ENCODE peak calls at places on chromosomes 13 and 19, in seven cellular contexts. J is fibroblast of mammary gland; C is CD8-positive, alpha-beta T cell; F is neural crest cell; A is Peyer's patch; N is CD14-positive monocyte; U is CD4-positive, alpha-beta T cell. W is an unnamed sample.

GRCh38 chr19:13817615-13818371 is 22.6 kb downstream of the ZSWIM4 start:
- DNase-seq in J (no peak), F (peak), N (no peak), C (peak), U (peak), A (peak), W (peak)

GRCh38 chr19:1522838-1523237 is 1.0 kb upstream of the PLK5 start:
- DNase-seq in J (no peak), N (no peak), C (no peak), A (no peak), U (no peak), F (no peak), W (no peak)

GRCh38 chr13:48235100-48235813 is 2.3 kb downstream of the ITM2B start:
- DNase-seq in J (no peak), N (no peak), U (no peak), F (no peak), C (no peak), A (peak), W (peak)

GRCh38 chr19:6226012-6226411 is 53.8 kb downstream of the MLLT1 start:
- DNase-seq in J (no peak), N (no peak), F (no peak), U (no peak), A (no peak), C (no peak), W (no peak)

GRCh38 chr19:17234911-17235617 is 9.0 kb downstream of the OCEL1 start:
- DNase-seq in A (peak), C (peak), F (peak), J (peak), U (no peak), N (no peak), W (peak)

GRCh38 chr19:44891016-44891882 is at the start of gene TOMM40:
- DNase-seq in A (peak), C (peak), F (peak), U (peak), J (no peak), N (peak), W (peak)

GRCh38 chr19:29653398-29653797 is 11.9 kb upstream of the PLEKHF1 start:
- DNase-seq in A (peak), J (no peak), N (no peak), U (no peak), C (no peak), F (no peak), W (no peak)

GRCh38 chr13:97344250-97345175 is 89.5 kb upstream of the RAP2A start:
- DNase-seq in N (no peak), J (peak), C (peak), U (peak), F (peak), A (peak), W (peak)

GRCh38 chr19:18049390-18049789 is 37.3 kb downstream of the IL12RB1 start:
- DNase-seq in F (no peak), N (no peak), C (no peak), J (peak), U (no peak), A (peak), W (no peak)

GRCh38 chr13:110102053-110102452 is 204.9 kb downstream of the COL4A1 start:
- DNase-seq in C (no peak), A (no peak), F (no peak), J (no peak), N (no peak), U (no peak), W (no peak)

GRCh38 chr19:35776102-35776788 is 881 bp downstream of the ARHGAP33 start:
- DNase-seq in U (no peak), F (peak), A (no peak), C (no peak), J (no peak), N (no peak), W (no peak)

GRCh38 chr13:80030491-80030890 is 310.4 kb downstream of the SPRY2 start:
- DNase-seq in U (no peak), F (no peak), A (peak), N (no peak), C (no peak), J (peak), W (no peak)

GRCh38 chr13:25958983-25959382 is 92.8 kb downstream of the SHISA2 start:
- DNase-seq in N (no peak), J (no peak), U (no peak), A (no peak), C (no peak), F (no peak), W (no peak)

GRCh38 chr13:111034811-111035210 is 80.3 kb upstream of the ARHGEF7 start:
- DNase-seq in F (no peak), C (no peak), U (no peak), A (no peak), J (peak), N (no peak), W (no peak)

GRCh38 chr13:82878536-82878935 is 1003.7 kb downstream of the SLITRK1 start:
- DNase-seq in C (no peak), F (no peak), J (peak), N (no peak), A (no peak), U (no peak), W (no peak)

GRCh38 chr19:9883231-9883758 is 48.2 kb downstream of the PIN1 start:
- DNase-seq in U (no peak), C (no peak), J (no peak), A (no peak), F (no peak), N (no peak), W (peak)

GRCh38 chr13:46668906-46669525 is 116.0 kb downstream of the LRCH1 start:
- DNase-seq in F (no peak), J (no peak), U (no peak), N (no peak), C (no peak), A (no peak), W (no peak)

GRCh38 chr13:111239754-111240670 is 80.4 kb upstream of the TEX29 start:
- DNase-seq in C (no peak), U (no peak), F (no peak), N (no peak), A (no peak), J (peak), W (no peak)

GRCh38 chr13:98445340-98446233 is 131.3 kb downstream of the STK24 start:
- DNase-seq in C (peak), F (peak), J (peak), N (peak), U (peak), A (peak), W (peak)

GRCh38 chr19:45492137-45492626 is 4.7 kb downstream of the RTN2 start:
- DNase-seq in F (no peak), C (no peak), A (no peak), J (no peak), N (no peak), U (no peak), W (no peak)

GRCh38 chr19:47100290-47100689 is 13.3 kb downstream of the ZC3H4 start:
- DNase-seq in U (no peak), J (no peak), A (no peak), C (no peak), N (no peak), F (no peak), W (no peak)

GRCh38 chr13:109159650-109160309 is 530.4 kb downstream of the MYO16 start:
- DNase-seq in F (no peak), A (no peak), J (no peak), C (no peak), U (no peak), N (no peak), W (no peak)

GRCh38 chr13:69654392-69654791 is 453.2 kb upstream of the ATXN8OS start:
- DNase-seq in F (no peak), J (no peak), U (no peak), N (no peak), A (no peak), C (no peak), W (no peak)

GRCh38 chr19:13137290-13137794 is 12.8 kb downstream of the STX10 start:
- DNase-seq in C (no peak), A (no peak), F (no peak), J (no peak), N (no peak), U (no peak), W (no peak)

GRCh38 chr13:30997697-30998547 is 65.5 kb downstream of the TEX26 start:
- DNase-seq in A (no peak), F (no peak), C (no peak), U (no peak), N (no peak), J (no peak), W (no peak)

GRCh38 chr13:45374917-45375316 is 33.9 kb upstream of the TPT1 start:
- DNase-seq in N (no peak), C (no peak), A (no peak), J (peak), U (no peak), F (no peak), W (no peak)

GRCh38 chr19:57559404-57560025 is at the start of gene ZNF550:
- DNase-seq in N (peak), U (peak), F (peak), J (peak), C (peak), A (peak), W (peak)

GRCh38 chr19:34366670-34367423 is 1.9 kb downstream of the GPI start:
- DNase-seq in C (no peak), N (no peak), J (peak), U (no peak), A (no peak), F (no peak), W (no peak)

GRCh38 chr13:112931028-112931934 is 37.7 kb upstream of the MCF2L start:
- DNase-seq in J (peak), N (no peak), C (no peak), F (peak), U (no peak), A (peak), W (peak)

GRCh38 chr13:72180253-72180952 is 313.4 kb upstream of the DACH1 start:
- DNase-seq in C (no peak), N (no peak), A (no peak), U (no peak), F (no peak), J (no peak), W (no peak)

GRCh38 chr19:45972944-45973525 is 630 bp downstream of the NOVA2 start:
- DNase-seq in A (no peak), J (no peak), U (no peak), F (no peak), N (no peak), C (no peak), W (peak)

GRCh38 chr13:97000295-97000925 is 6.1 kb upstream of the OXGR1 start:
- DNase-seq in U (no peak), A (no peak), J (peak), F (no peak), N (no peak), C (no peak), W (no peak)

GRCh38 chr13:49098771-49099512 is 121.2 kb upstream of the MLNR start:
- DNase-seq in A (no peak), U (no peak), N (no peak), F (no peak), C (no peak), J (peak), W (no peak)

GRCh38 chr19:41563847-41564514 is 12.0 kb upstream of the CEACAM21 start:
- DNase-seq in A (no peak), C (peak), U (peak), J (no peak), N (no peak), F (no peak), W (no peak)

GRCh38 chr13:30739646-30740642 is 4.6 kb downstream of the ALOX5AP start:
- DNase-seq in U (peak), C (peak), F (no peak), J (peak), A (peak), N (peak), W (no peak)

GRCh38 chr13:51804295-51805172 is 571 bp upstream of the DHRS12 start:
- DNase-seq in C (no peak), A (peak), J (no peak), N (no peak), F (no peak), U (no peak), W (no peak)

GRCh38 chr13:60258349-60258748 is 94.6 kb upstream of the DIAPH3 start:
- DNase-seq in C (no peak), N (no peak), F (no peak), J (no peak), U (no peak), A (no peak), W (no peak)

GRCh38 chr13:60261432-60262351 is 98.0 kb upstream of the DIAPH3 start:
- DNase-seq in C (no peak), J (no peak), N (no peak), U (no peak), F (no peak), A (no peak), W (no peak)

GRCh38 chr13:60265566-60265965 is 101.8 kb upstream of the DIAPH3 start:
- DNase-seq in N (no peak), J (no peak), C (no peak), U (no peak), F (no peak), A (no peak), W (no peak)

GRCh38 chr13:60260440-60260839 is 96.7 kb upstream of the DIAPH3 start:
- DNase-seq in A (no peak), F (no peak), U (no peak), C (no peak), N (no peak), J (no peak), W (no peak)
- TF ChIP-seq CTCF in A (no peak), F (peak), U (no peak), C (no peak), N (no peak), J (no peak), W (no peak)

GRCh38 chr19:38958301-38958700 is 17.2 kb downstream of the FBXO17 start:
- DNase-seq in J (no peak), C (no peak), A (no peak), U (no peak), N (no peak), F (no peak), W (no peak)
- TF ChIP-seq CTCF in J (no peak), C (no peak), A (no peak), U (no peak), N (no peak), F (no peak), W (no peak)

DNA sequence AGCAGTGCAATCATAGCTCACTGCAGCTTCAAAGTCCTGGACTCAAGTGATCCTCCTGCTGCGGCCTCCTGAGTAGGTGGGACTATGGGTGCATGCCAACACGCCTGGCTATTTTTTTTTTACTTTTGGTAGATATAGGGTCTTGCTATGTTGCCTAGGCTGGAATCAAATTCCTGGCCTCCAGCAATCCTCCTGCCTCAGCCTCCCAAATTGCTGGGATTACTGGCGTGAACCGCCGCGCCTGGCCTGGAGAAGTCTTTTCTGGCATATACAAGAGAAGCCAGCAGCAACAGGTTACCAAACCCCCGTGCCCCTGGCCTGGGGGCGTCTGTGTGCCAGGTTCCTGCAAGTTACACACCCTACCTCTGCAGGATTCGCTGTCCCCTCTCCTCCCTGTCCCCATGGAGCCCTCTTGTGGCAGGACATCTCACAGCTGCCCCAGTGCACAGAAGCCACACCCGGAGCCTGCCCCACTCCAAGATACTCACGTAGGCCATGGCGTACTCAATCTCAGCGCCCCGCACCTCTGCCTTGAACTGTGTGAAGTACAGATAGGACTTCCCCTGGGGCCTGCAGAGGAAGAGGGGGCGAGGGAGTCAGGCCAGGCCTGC is 9.9 kb downstream of the MYDGF start:
- DNase-seq in F (no peak), N (no peak), J (no peak), U (no peak), A (no peak), C (no peak), W (no peak)
- TF ChIP-seq CTCF in F (no peak), N (no peak), J (no peak), U (no peak), A (peak), C (no peak), W (no peak)

GRCh38 chr19:30686911-30687566 is 314.9 kb downstream of the ZNF536 start:
- DNase-seq in U (no peak), N (no peak), J (no peak), F (no peak), A (no peak), C (no peak), W (no peak)

GRCh38 chr19:30688696-30689095 is 316.5 kb downstream of the ZNF536 start:
- DNase-seq in A (no peak), C (no peak), F (no peak), J (no peak), N (no peak), U (no peak), W (no peak)

GRCh38 chr19:30690525-30690924 is 318.3 kb downstream of the ZNF536 start:
- DNase-seq in C (no peak), F (no peak), N (no peak), J (no peak), U (no peak), A (no peak), W (no peak)

GRCh38 chr19:30690935-30691505 is 318.8 kb downstream of the ZNF536 start:
- DNase-seq in N (no peak), U (no peak), A (no peak), C (no peak), J (no peak), F (no peak), W (peak)

DNA sequence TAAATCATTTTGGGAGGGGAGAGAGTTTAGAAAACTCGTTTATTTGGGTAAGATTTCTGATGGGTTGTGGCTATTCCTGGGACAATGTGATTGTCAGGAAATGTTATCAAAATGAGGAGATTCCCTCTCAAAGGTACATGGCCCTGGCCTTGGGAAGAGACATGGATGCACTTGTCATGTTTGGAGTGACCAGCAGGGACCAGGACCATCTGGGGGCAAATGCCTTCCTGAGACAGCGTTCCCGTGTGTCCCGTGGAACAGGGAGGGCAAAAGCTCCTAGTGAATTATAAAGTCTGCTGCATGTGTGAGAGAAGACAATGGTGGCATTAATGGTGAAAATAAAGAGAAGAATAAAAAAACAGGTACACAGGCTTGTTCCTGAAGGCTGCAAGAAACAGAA is 317.3 kb downstream of the ZNF536 start:
- DNase-seq in J (no peak), U (no peak), A (no peak), C (no peak), N (no peak), F (no peak), W (no peak)
- TF ChIP-seq CTCF in J (no peak), U (no peak), A (no peak), C (no peak), N (no peak), F (no peak), W (peak)